ENCODE peak calls at places on chromosomes 16 and 17, in nine cellular contexts. H is ovary, S is endodermal cell, Q is AG04449, A is astrocyte of the cerebellum, M is dorsolateral prefrontal cortex, N is fibroblast of mammary gland, I is heart left ventricle, T is GM06990. W is an unnamed sample.

GRCh38 chr16:78437352-78437968 is 338.0 kb downstream of the WWOX start:
- DNase-seq in H (peak; percentile 55), S (peak; percentile 65), Q (no peak), A (no peak), M (no peak), N (peak; percentile 18), I (no peak), T (no peak), W (peak; percentile 18)

GRCh38 chr16:46972971-46973456 is 460 bp downstream of the DNAJA2 start:
- DNase-seq in H (peak; percentile 52), S (peak; percentile 76), Q (no peak), A (no peak), M (peak; percentile 31), N (peak; percentile 12), I (peak; percentile 37), T (peak; percentile 71), W (peak; percentile 3)

GRCh38 chr16:11125936-11126335 is 130.1 kb downstream of the SOCS1 start:
- DNase-seq in H (peak; percentile 10), S (no peak), Q (no peak), A (no peak), M (no peak), N (no peak), I (no peak), T (no peak), W (no peak)

GRCh38 chr16:74725641-74726040 is 25.0 kb upstream of the MLKL start:
- DNase-seq in H (no peak), S (no peak), Q (no peak), A (no peak), M (no peak), N (no peak), I (no peak), T (no peak), W (no peak)

GRCh38 chr16:30659507-30660423 is 1.5 kb downstream of the FBRS start:
- DNase-seq in H (peak; percentile 69), S (peak; percentile 51), Q (no peak), A (no peak), M (no peak), N (no peak), I (peak; percentile 47), T (peak; percentile 65), W (peak; percentile 15)

GRCh38 chr17:30296499-30297038 is 4.8 kb upstream of the BLMH start:
- DNase-seq in H (no peak), S (no peak), Q (no peak), A (no peak), M (no peak), N (no peak), I (no peak), T (no peak), W (peak; percentile 10)

GRCh38 chr16:19601083-19601976 is 45.8 kb downstream of the VPS35L start:
- DNase-seq in H (peak; percentile 49), S (peak; percentile 78), Q (no peak), A (peak; percentile 23), M (no peak), N (peak; percentile 46), I (no peak), T (no peak), W (peak; percentile 32)

GRCh38 chr16:50509521-50510341 is 38.5 kb upstream of the NKD1 start:
- DNase-seq in H (no peak), S (peak; percentile 91), Q (no peak), A (no peak), M (no peak), N (peak; percentile 13), I (no peak), T (peak; percentile 17), W (peak; percentile 18)

GRCh38 chr16:1261131-1261917 is 5.5 kb downstream of the TPSD1 start:
- DNase-seq in H (no peak), S (peak; percentile 63), Q (no peak), A (no peak), M (no peak), N (no peak), I (no peak), T (no peak), W (no peak)

GRCh38 chr16:85460252-85460982 is 152.7 kb upstream of the GSE1 start:
- DNase-seq in H (peak; percentile 70), S (peak; percentile 65), Q (no peak), A (no peak), M (no peak), N (peak; percentile 57), I (no peak), T (no peak), W (no peak)

GRCh38 chr17:73933871-73934270 is 269.6 kb upstream of the RPL38 start:
- DNase-seq in H (no peak), S (peak; percentile 32), Q (no peak), A (no peak), M (no peak), N (no peak), I (no peak), T (no peak), W (no peak)

GRCh38 chr17:48997827-48998556 is 807 bp downstream of the IGF2BP1 start:
- DNase-seq in H (no peak), S (peak; percentile 77), Q (no peak), A (no peak), M (no peak), N (no peak), I (no peak), T (no peak), W (no peak)

GRCh38 chr17:48997103-48997826 is at the start of gene IGF2BP1:
- DNase-seq in H (no peak), S (peak; percentile 96), Q (no peak), A (no peak), M (no peak), N (peak; percentile 18), I (no peak), T (no peak), W (no peak)

GRCh38 chr17:49000943-49001342 is 3.8 kb downstream of the IGF2BP1 start:
- DNase-seq in H (no peak), S (no peak), Q (peak; percentile 57), A (no peak), M (no peak), N (no peak), I (no peak), T (no peak), W (no peak)

GRCh38 chr17:48996696-48997102 is 486 bp upstream of the IGF2BP1 start:
- DNase-seq in H (no peak), S (no peak), Q (no peak), A (no peak), M (no peak), N (no peak), I (no peak), T (no peak), W (no peak)

DNA sequence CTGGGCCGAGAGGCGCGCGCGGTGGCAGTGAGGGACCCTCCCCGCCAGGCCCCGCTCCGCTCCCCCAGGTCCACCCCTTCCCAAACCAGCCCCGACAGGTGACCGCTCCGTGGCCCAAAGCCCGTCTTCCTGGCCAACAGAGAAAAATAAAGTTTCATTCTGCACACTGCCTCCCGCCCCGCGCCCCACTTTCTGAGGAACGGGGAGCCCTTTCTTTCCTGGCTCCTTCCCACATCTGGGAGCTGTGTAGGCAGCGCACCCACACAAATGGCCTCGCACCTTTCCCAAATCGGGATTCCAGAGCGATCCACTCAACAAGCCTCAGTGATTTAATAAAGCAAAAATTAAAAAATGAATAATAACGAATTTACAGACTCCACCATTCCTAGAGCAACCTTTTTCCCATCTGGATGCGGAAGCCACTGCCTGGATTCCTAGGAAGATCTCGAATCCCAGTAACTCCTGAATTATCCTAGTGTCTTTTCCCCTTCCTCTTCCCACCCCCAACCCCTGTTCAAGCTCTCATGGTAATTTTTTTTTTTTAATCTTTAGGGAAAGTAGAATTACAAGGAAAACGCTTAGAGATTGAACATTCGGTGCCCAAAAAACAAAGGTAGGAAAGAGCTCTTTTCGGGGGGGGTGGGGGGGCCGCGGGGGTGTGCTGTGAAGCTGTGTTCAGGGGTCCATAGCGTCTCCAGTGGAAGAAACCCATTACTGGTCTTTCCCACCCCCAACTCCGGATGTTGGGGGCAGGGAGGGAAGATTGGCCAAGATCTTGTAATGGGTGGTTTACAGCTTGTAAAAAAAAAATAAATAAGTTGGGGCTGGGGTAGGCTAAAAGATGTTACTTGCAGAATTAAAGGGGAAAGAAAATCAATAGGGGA is 1.6 kb downstream of the IGF2BP1 start:
- DNase-seq in H (no peak), S (peak; percentile 70), Q (no peak), A (no peak), M (no peak), N (no peak), I (no peak), T (no peak), W (no peak)
- TF ChIP-seq CTCF in H (no peak), S (peak; percentile 46), Q (peak; percentile 35), A (peak; percentile 15), M (no peak), N (no peak), I (no peak), T (no peak), W (no peak)

DNA sequence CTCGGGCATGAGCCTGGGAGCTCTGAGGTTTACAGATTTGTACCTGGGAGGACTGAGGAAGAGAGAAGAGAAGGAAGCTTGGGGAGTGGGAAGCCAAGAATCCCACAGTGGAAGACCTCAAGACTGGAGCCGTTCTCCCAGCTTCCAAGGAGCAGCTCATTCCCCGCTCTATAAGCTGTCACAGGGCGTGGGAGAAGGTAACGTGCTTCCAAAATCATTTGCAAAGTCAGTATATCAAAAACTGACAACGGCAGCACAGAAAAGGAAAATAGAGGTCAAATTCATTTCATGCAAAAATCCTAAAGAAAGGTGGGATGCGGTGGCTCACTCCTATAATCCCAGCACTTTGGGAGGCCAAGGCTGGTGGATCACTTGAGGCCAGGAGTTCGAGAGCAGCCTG is 7.8 kb downstream of the PIK3R5 start:
- DNase-seq in H (no peak), S (no peak), Q (no peak), A (no peak), M (no peak), N (no peak), I (no peak), T (no peak), W (no peak)
- H3K4me3 ChIP-seq in H (no peak overlapping the region), S (no peak overlapping the region), Q (no peak overlapping the region), A (no peak overlapping the region), M (no peak overlapping the region), N (no peak overlapping the region), I (no peak overlapping the region), T (no peak overlapping the region), W (no peak overlapping the region)

DNA sequence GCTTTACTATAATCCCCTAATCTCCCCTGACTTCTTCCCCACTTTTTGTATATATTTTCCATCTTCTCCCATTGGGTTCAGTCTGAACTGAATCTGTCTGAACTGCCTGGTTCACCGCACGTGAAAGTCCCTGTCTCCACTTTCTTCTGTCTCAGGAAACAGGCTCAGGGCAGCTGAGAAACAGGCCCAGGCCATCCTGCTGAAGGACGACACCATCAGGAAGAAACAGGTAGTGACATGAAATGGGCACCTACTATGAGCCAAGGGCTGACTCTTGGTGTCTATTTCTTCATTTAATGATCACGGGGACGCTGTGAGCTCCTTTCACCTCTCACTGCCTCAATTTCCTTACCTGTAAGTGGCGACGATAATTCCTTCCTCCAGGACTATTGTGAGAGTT is 90.5 kb upstream of the HSBP1 start:
- DNase-seq in H (no peak), S (peak; percentile 78), Q (no peak), A (no peak), M (no peak), N (no peak), I (no peak), T (no peak), W (no peak)
- TF ChIP-seq CTCF in H (no peak), S (peak; percentile 77), Q (no peak), A (peak; percentile 1), M (no peak), N (no peak), I (no peak), T (no peak), W (no peak)

GRCh38 chr16:86517652-86518258 is 7.4 kb downstream of the FOXF1 start:
- DNase-seq in H (no peak), S (peak; percentile 91), Q (no peak), A (peak; percentile 54), M (peak; percentile 57), N (peak; percentile 64), I (peak; percentile 54), T (no peak), W (peak; percentile 13)
- H3K4me3 ChIP-seq in H (no peak overlapping the region), S (no peak overlapping the region), Q (no peak overlapping the region), A (no peak overlapping the region), M (no peak overlapping the region), N (no peak overlapping the region), I (no peak overlapping the region), T (no peak overlapping the region), W (no peak overlapping the region)

W was measured in bronchial epithelial cell.